ENCODE peak calls at places on chromosomes 16 and 17, in six cellular contexts. One of them, this sample, is unnamed.

GRCh38 chr16:71648921-71649320 is 22.9 kb downstream of the MARVELD3 start:
- DNase-seq in adrenal gland: no peak
- DNase-seq in fibroblast of the aortic adventitia: no peak
- DNase-seq in astrocyte of the hippocampus: no peak
- DNase-seq in cardiac fibroblast: peak
- DNase-seq in NCI-H1092 treated with DMSO at 0.1 percent for 48 hours: no peak
- DNase-seq in this sample: no peak

GRCh38 chr16:74654536-74654935 is 12.1 kb downstream of the RFWD3 start:
- DNase-seq in adrenal gland: no peak
- DNase-seq in fibroblast of the aortic adventitia: no peak
- DNase-seq in astrocyte of the hippocampus: no peak
- DNase-seq in cardiac fibroblast: no peak
- DNase-seq in NCI-H1092 treated with DMSO at 0.1 percent for 48 hours: no peak
- DNase-seq in this sample: no peak

GRCh38 chr16:20004931-20005330 is 68.8 kb downstream of the GPR139 start:
- DNase-seq in adrenal gland: no peak
- DNase-seq in fibroblast of the aortic adventitia: no peak
- DNase-seq in astrocyte of the hippocampus: no peak
- DNase-seq in cardiac fibroblast: no peak
- DNase-seq in NCI-H1092 treated with DMSO at 0.1 percent for 48 hours: no peak
- DNase-seq in this sample: no peak

GRCh38 chr16:49012961-49013726 is 268.5 kb downstream of the CBLN1 start:
- DNase-seq in adrenal gland: peak
- DNase-seq in fibroblast of the aortic adventitia: peak
- DNase-seq in astrocyte of the hippocampus: peak
- DNase-seq in cardiac fibroblast: no peak
- DNase-seq in NCI-H1092 treated with DMSO at 0.1 percent for 48 hours: peak
- DNase-seq in this sample: no peak

GRCh38 chr17:12665263-12666210 is at the start of gene MYOCD:
- DNase-seq in adrenal gland: peak
- DNase-seq in fibroblast of the aortic adventitia: peak
- DNase-seq in astrocyte of the hippocampus: peak
- DNase-seq in cardiac fibroblast: peak
- DNase-seq in NCI-H1092 treated with DMSO at 0.1 percent for 48 hours: no peak
- DNase-seq in this sample: no peak

GRCh38 chr17:66638707-66639479 is 196.0 kb upstream of the CACNG5 start:
- DNase-seq in adrenal gland: no peak
- DNase-seq in fibroblast of the aortic adventitia: no peak
- DNase-seq in astrocyte of the hippocampus: no peak
- DNase-seq in cardiac fibroblast: no peak
- DNase-seq in NCI-H1092 treated with DMSO at 0.1 percent for 48 hours: no peak
- DNase-seq in this sample: no peak

GRCh38 chr16:19861811-19862327 is 22.8 kb downstream of the GPRC5B start:
- DNase-seq in adrenal gland: no peak
- DNase-seq in fibroblast of the aortic adventitia: no peak
- DNase-seq in astrocyte of the hippocampus: peak
- DNase-seq in cardiac fibroblast: no peak
- DNase-seq in NCI-H1092 treated with DMSO at 0.1 percent for 48 hours: no peak
- DNase-seq in this sample: no peak

GRCh38 chr16:77937473-77938195 is 84.7 kb upstream of the CLEC3A start:
- DNase-seq in adrenal gland: no peak
- DNase-seq in fibroblast of the aortic adventitia: peak
- DNase-seq in astrocyte of the hippocampus: no peak
- DNase-seq in cardiac fibroblast: no peak
- DNase-seq in NCI-H1092 treated with DMSO at 0.1 percent for 48 hours: no peak
- DNase-seq in this sample: no peak

GRCh38 chr16:57305159-57305811 is 20.8 kb upstream of the PLLP start:
- DNase-seq in adrenal gland: no peak
- DNase-seq in fibroblast of the aortic adventitia: peak
- DNase-seq in astrocyte of the hippocampus: no peak
- DNase-seq in cardiac fibroblast: no peak
- DNase-seq in NCI-H1092 treated with DMSO at 0.1 percent for 48 hours: no peak
- DNase-seq in this sample: no peak

GRCh38 chr16:72569677-72570076 is 397.7 kb upstream of the PMFBP1 start:
- DNase-seq in adrenal gland: no peak
- DNase-seq in fibroblast of the aortic adventitia: no peak
- DNase-seq in astrocyte of the hippocampus: no peak
- DNase-seq in cardiac fibroblast: no peak
- DNase-seq in NCI-H1092 treated with DMSO at 0.1 percent for 48 hours: no peak
- DNase-seq in this sample: no peak